ENCODE peak calls at places on chromosomes 16 and 17, in ten cellular contexts. X, E, P, W, Y, F, L, N, V and G are unnamed samples.

GRCh38 chr17:18139949-18140348 is 31.4 kb downstream of the MYO15A start:
- DNase-seq in Y (no peak), V (no peak), E (no peak), W (peak), P (no peak), N (no peak), L (no peak), F (no peak), X (no peak), G (no peak)

GRCh38 chr17:75088902-75089417 is 1.2 kb downstream of the SLC16A5 start:
- DNase-seq in E (no peak), N (no peak), L (peak), F (no peak), P (peak), V (no peak), X (no peak), Y (peak), W (peak), G (peak)

GRCh38 chr17:542943-543342 is 171.7 kb downstream of the VPS53 start:
- DNase-seq in L (no peak), W (no peak), E (no peak), Y (no peak), F (no peak), X (no peak), N (no peak), P (no peak), V (no peak), G (no peak)

GRCh38 chr17:55672585-55673501 is 49.8 kb downstream of the TMEM100 start:
- DNase-seq in P (no peak), V (no peak), F (peak), N (no peak), Y (no peak), W (no peak), X (no peak), E (peak), L (no peak), G (no peak)

GRCh38 chr17:78674595-78675315 is 97.6 kb upstream of the DNAH17 start:
- DNase-seq in X (no peak), P (no peak), F (no peak), L (no peak), V (no peak), E (no peak), N (peak), Y (no peak), W (no peak), G (no peak)

GRCh38 chr16:345686-346231 is 6.8 kb downstream of the AXIN1 start:
- DNase-seq in L (no peak), V (no peak), E (no peak), W (no peak), P (no peak), F (no peak), X (no peak), N (no peak), Y (no peak), G (no peak)

GRCh38 chr16:68707341-68708152 is 29.5 kb upstream of the CDH1 start:
- DNase-seq in X (no peak), L (peak), W (peak), N (peak), Y (peak), F (peak), V (no peak), P (no peak), E (no peak), G (peak)

GRCh38 chr16:10262377-10263132 is 80.3 kb upstream of the GRIN2A start:
- DNase-seq in N (no peak), P (no peak), E (no peak), X (no peak), V (no peak), W (no peak), F (no peak), Y (no peak), L (no peak), G (no peak)

GRCh38 chr16:80899804-80900592 is 95.6 kb upstream of the CDYL2 start:
- DNase-seq in W (no peak), P (peak), V (peak), X (peak), Y (peak), N (peak), F (peak), L (peak), E (peak), G (peak)

GRCh38 chr17:3543453-3543852 is 14.2 kb downstream of the TRPV3 start:
- DNase-seq in N (no peak), V (no peak), F (no peak), E (no peak), W (no peak), Y (no peak), L (no peak), X (no peak), P (no peak), G (no peak)

GRCh38 chr17:47119746-47120520 is 69.2 kb downstream of the CDC27 start:
- DNase-seq in X (no peak), L (no peak), P (no peak), F (no peak), E (no peak), W (no peak), Y (no peak), V (no peak), N (no peak), G (no peak)

GRCh38 chr17:58176200-58176599 is 9.4 kb downstream of the OR4D2 start:
- DNase-seq in V (no peak), P (no peak), Y (no peak), L (no peak), F (no peak), N (no peak), E (no peak), X (no peak), W (no peak), G (no peak)

GRCh38 chr16:59697236-59697635 is 963.1 kb upstream of the GOT2 start:
- DNase-seq in N (no peak), L (no peak), E (no peak), F (no peak), Y (no peak), X (no peak), P (no peak), V (no peak), W (no peak), G (no peak)

GRCh38 chr17:34081269-34081668 is 173.8 kb upstream of the CCL2 start:
- DNase-seq in W (peak), N (no peak), V (no peak), L (no peak), P (no peak), F (no peak), E (no peak), Y (no peak), X (no peak), G (no peak)

GRCh38 chr17:75587718-75588545 is at the start of gene MYO15B:
- DNase-seq in L (peak), F (peak), Y (peak), W (no peak), P (peak), E (peak), N (peak), X (peak), V (peak), G (peak)

GRCh38 chr16:50841081-50841886 is 99.4 kb downstream of the CYLD start:
- DNase-seq in P (no peak), F (peak), V (no peak), X (no peak), Y (no peak), N (no peak), E (no peak), L (no peak), W (no peak), G (no peak)

GRCh38 chr16:72367841-72368240 is 195.9 kb upstream of the PMFBP1 start:
- DNase-seq in Y (no peak), N (no peak), X (no peak), P (no peak), V (no peak), E (no peak), W (no peak), L (no peak), F (no peak), G (no peak)

GRCh38 chr16:11679941-11680911 is 12.0 kb downstream of the SNN start:
- DNase-seq in E (peak), N (no peak), V (peak), Y (no peak), X (no peak), F (no peak), P (no peak), W (no peak), L (no peak), G (no peak)

GRCh38 chr16:1300664-1301476 is 8.6 kb upstream of the UBE2I start:
- DNase-seq in W (peak), P (peak), V (peak), N (peak), F (peak), E (no peak), Y (peak), X (no peak), L (peak), G (peak)

GRCh38 chr16:963913-964695 is 6.7 kb downstream of the LMF1 start:
- DNase-seq in Y (no peak), V (no peak), P (no peak), F (no peak), W (no peak), L (no peak), N (no peak), E (no peak), X (no peak), G (peak)

GRCh38 chr17:3750926-3751325 is 27.2 kb downstream of the HASPIN start:
- DNase-seq in V (no peak), N (no peak), W (no peak), Y (no peak), X (no peak), P (no peak), L (no peak), F (no peak), E (no peak), G (peak)

GRCh38 chr16:75555707-75556512 is at the start of gene TMEM231:
- DNase-seq in F (peak), W (peak), P (peak), V (peak), Y (peak), X (peak), E (peak), N (peak), L (peak), G (peak)
- TF ChIP-seq POLR2A in F (peak), W (peak), P (no peak), V (peak), Y (no peak), X (no peak), E (peak), N (peak), L (no peak), G (peak)

GRCh38 chr17:49235896-49236295 is 5.3 kb upstream of the PHOSPHO1 start:
- DNase-seq in L (no peak), P (no peak), Y (no peak), F (no peak), N (no peak), W (no peak), V (no peak), X (no peak), E (no peak), G (no peak)
- TF ChIP-seq POLR2A in L (no peak), P (no peak), Y (no peak), F (no peak), N (no peak), W (no peak), V (no peak), X (no peak), E (no peak), G (no peak)

GRCh38 chr17:40122944-40123810 is 1.4 kb downstream of the MSL1 start:
- DNase-seq in W (peak), Y (no peak), F (peak), P (peak), E (no peak), L (peak), X (peak), N (peak), V (peak), G (peak)
- TF ChIP-seq POLR2A in W (no peak), Y (no peak), F (no peak), P (peak), E (no peak), L (no peak), X (no peak), N (no peak), V (no peak), G (peak)

GRCh38 chr17:39927928-39928867 is 666 bp downstream of the LRRC3C start:
- DNase-seq in Y (peak), X (no peak), N (peak), V (peak), W (peak), E (peak), F (peak), L (peak), P (peak), G (peak)

GRCh38 chr17:39926135-39926587 is 1.2 kb downstream of the ORMDL3 start:
- DNase-seq in E (no peak), N (no peak), W (no peak), Y (no peak), L (no peak), F (no peak), V (no peak), X (no peak), P (no peak), G (no peak)

GRCh38 chr17:39926588-39927100 is 757 bp downstream of the ORMDL3 start:
- DNase-seq in Y (peak), N (peak), W (peak), F (peak), X (no peak), P (peak), V (peak), L (peak), E (peak), G (peak)

GRCh38 chr17:39928868-39929651 is 1.5 kb downstream of the LRRC3C start:
- DNase-seq in F (peak), N (no peak), V (no peak), L (no peak), X (no peak), W (peak), E (no peak), P (no peak), Y (no peak), G (no peak)

GRCh38 chr17:39927101-39927927 is at the start of the genes LRRC3C and ORMDL3:
- DNase-seq in P (peak), L (peak), V (peak), N (peak), Y (peak), W (peak), X (peak), E (peak), F (peak), G (peak)
- TF ChIP-seq POLR2A in P (peak), L (no peak), V (peak), N (peak), Y (no peak), W (peak), X (peak), E (no peak), F (peak), G (peak)

GRCh38 chr16:89143911-89144675 is 27.5 kb upstream of the CDH15 start:
- DNase-seq in E (no peak), W (no peak), F (no peak), V (no peak), L (no peak), Y (no peak), P (no peak), X (no peak), N (no peak), G (no peak)

GRCh38 chr16:89144681-89145080 is 26.9 kb upstream of the CDH15 start:
- DNase-seq in F (no peak), V (no peak), Y (no peak), P (no peak), E (no peak), X (no peak), L (no peak), W (no peak), N (no peak), G (no peak)

GRCh38 chr16:89142474-89143197 is 28.9 kb upstream of the CDH15 start:
- DNase-seq in F (no peak), P (no peak), N (no peak), V (no peak), X (no peak), W (no peak), E (no peak), Y (no peak), L (no peak), G (no peak)

GRCh38 chr16:89141884-89142267 is 29.7 kb upstream of the CDH15 start:
- DNase-seq in Y (no peak), E (no peak), W (no peak), X (no peak), L (no peak), N (no peak), F (no peak), V (no peak), P (no peak), G (no peak)

GRCh38 chr16:89143201-89143741 is 28.3 kb upstream of the CDH15 start:
- DNase-seq in L (no peak), P (no peak), F (no peak), X (no peak), N (no peak), E (no peak), W (no peak), Y (no peak), V (no peak), G (no peak)
- TF ChIP-seq POLR2A in L (no peak), P (no peak), F (no peak), X (no peak), N (no peak), E (no peak), W (no peak), Y (no peak), V (no peak), G (no peak)

GRCh38 chr16:30185683-30186421 is 2.5 kb downstream of the CORO1A start:
- DNase-seq in L (peak), E (peak), X (no peak), F (peak), N (peak), Y (peak), V (peak), W (no peak), P (peak), G (peak)

GRCh38 chr16:30183961-30184429 is 593 bp downstream of the CORO1A start:
- DNase-seq in V (peak), X (no peak), P (peak), L (peak), E (peak), F (peak), N (peak), Y (peak), W (no peak), G (peak)

GRCh38 chr16:30183236-30183960 is at the start of gene CORO1A:
- DNase-seq in F (peak), X (peak), V (peak), L (peak), Y (peak), N (peak), W (peak), P (peak), E (peak), G (peak)

GRCh38 chr16:30185141-30185682 is 1.8 kb downstream of the CORO1A start:
- DNase-seq in N (peak), W (no peak), V (peak), E (peak), Y (no peak), X (no peak), P (peak), F (peak), L (peak), G (peak)

GRCh38 chr16:30184430-30185140 is 1.2 kb downstream of the CORO1A start:
- DNase-seq in E (peak), V (peak), L (peak), Y (peak), F (peak), N (peak), X (no peak), P (peak), W (no peak), G (peak)
- TF ChIP-seq POLR2A in E (no peak), V (no peak), L (no peak), Y (no peak), F (no peak), N (no peak), X (no peak), P (no peak), W (no peak), G (no peak)

GRCh38 chr16:30966033-30966619 is 8.6 kb downstream of the SETD1A start:
- DNase-seq in V (no peak), F (no peak), N (no peak), E (no peak), L (no peak), P (no peak), Y (no peak), W (no peak), X (no peak), G (no peak)
- TF ChIP-seq POLR2A in V (no peak), F (no peak), N (no peak), E (no peak), L (no peak), P (no peak), Y (no peak), W (no peak), X (no peak), G (no peak)

GRCh38 chr17:1643293-1643998 is 2.1 kb downstream of the SCARF1 start:
- DNase-seq in V (peak), F (no peak), Y (peak), P (peak), L (peak), E (no peak), N (peak), X (no peak), W (peak), G (peak)
- TF ChIP-seq POLR2A in V (no peak), F (peak), Y (no peak), P (peak), L (no peak), E (no peak), N (no peak), X (no peak), W (no peak), G (no peak)